ENCODE peak calls at places on chromosomes 13 and 19, in nine cellular contexts. R is left lung; G is CD8-positive, alpha-beta memory T cell; E is esophagus muscularis mucosa; I is IMR-90; N is brain microvascular endothelial cell; T is SK-N-MC; Z is tibial nerve; C is SJSA1. Y is an unnamed sample.

GRCh38 chr13:20219585-20219984 is 12.5 kb downstream of the GJB6 start:
- DNase-seq in R (no peak), G (no peak), E (no peak), I (no peak), N (no peak), T (no peak), Z (no peak), C (no peak), Y (no peak)

GRCh38 chr13:42320375-42320787 is 48.4 kb downstream of the AKAP11 start:
- DNase-seq in R (no peak), G (no peak), E (no peak), I (no peak), N (no peak), T (no peak), Z (no peak), C (no peak), Y (no peak)

GRCh38 chr13:70407486-70407885 is 299.2 kb upstream of the KLHL1 start:
- DNase-seq in R (no peak), G (no peak), E (no peak), I (no peak), N (no peak), T (no peak), Z (no peak), C (no peak), Y (no peak)

GRCh38 chr13:29595380-29596063 is at the start of gene SLC7A1:
- DNase-seq in R (peak), G (peak), E (peak), I (peak), N (peak), T (no peak), Z (peak), C (peak), Y (peak)

GRCh38 chr13:33509642-33510229 is 224.2 kb upstream of the STARD13 start:
- DNase-seq in R (peak), G (no peak), E (peak), I (no peak), N (no peak), T (no peak), Z (no peak), C (no peak), Y (no peak)

GRCh38 chr19:3733549-3734309 is 25.5 kb downstream of the TJP3 start:
- DNase-seq in R (no peak), G (no peak), E (no peak), I (no peak), N (no peak), T (no peak), Z (no peak), C (no peak), Y (no peak)

GRCh38 chr19:7456964-7457541 is 31.8 kb downstream of the PEX11G start:
- DNase-seq in R (no peak), G (no peak), E (no peak), I (no peak), N (no peak), T (no peak), Z (no peak), C (no peak), Y (no peak)

GRCh38 chr19:56639217-56639616 is 3.7 kb upstream of the SMIM17 start:
- DNase-seq in R (no peak), G (no peak), E (no peak), I (peak), N (no peak), T (no peak), Z (no peak), C (no peak), Y (no peak)

GRCh38 chr19:4069331-4069959 is 2.7 kb upstream of the ZBTB7A start:
- DNase-seq in R (no peak), G (peak), E (no peak), I (no peak), N (no peak), T (no peak), Z (no peak), C (no peak), Y (peak)

GRCh38 chr19:36032251-36033104 is at the start of gene CLIP3:
- DNase-seq in R (peak), G (no peak), E (no peak), I (peak), N (peak), T (no peak), Z (no peak), C (peak), Y (peak)

GRCh38 chr19:56333506-56333905 is 18.9 kb upstream of the ZSCAN5A start:
- DNase-seq in R (no peak), G (peak), E (no peak), I (peak), N (peak), T (no peak), Z (no peak), C (peak), Y (peak)

GRCh38 chr19:35592226-35592625 is 6.3 kb downstream of the PMIS2 start:
- DNase-seq in R (no peak), G (no peak), E (no peak), I (peak), N (no peak), T (no peak), Z (no peak), C (no peak), Y (no peak)

GRCh38 chr19:27672309-27673047 is 1540.5 kb downstream of the UQCRFS1 start:
- DNase-seq in R (no peak), G (no peak), E (peak), I (no peak), N (no peak), T (no peak), Z (no peak), C (no peak), Y (no peak)

GRCh38 chr19:2210987-2211740 is 25.0 kb downstream of the PLEKHJ1 start:
- DNase-seq in R (no peak), G (no peak), E (no peak), I (no peak), N (no peak), T (no peak), Z (no peak), C (no peak), Y (no peak)

GRCh38 chr19:1854542-1855039 is 6.3 kb upstream of the REXO1 start:
- DNase-seq in R (no peak), G (peak), E (no peak), I (no peak), N (peak), T (no peak), Z (no peak), C (no peak), Y (no peak)

GRCh38 chr13:40376296-40376849 is 290.1 kb downstream of the FOXO1 start:
- DNase-seq in R (no peak), G (no peak), E (no peak), I (no peak), N (no peak), T (no peak), Z (no peak), C (no peak), Y (no peak)

GRCh38 chr13:37959284-37959683 is 89.7 kb upstream of the TRPC4 start:
- DNase-seq in R (no peak), G (no peak), E (no peak), I (no peak), N (no peak), T (no peak), Z (no peak), C (no peak), Y (no peak)

GRCh38 chr13:33690321-33690720 is 127.6 kb upstream of the RFC3 start:
- DNase-seq in R (no peak), G (no peak), E (no peak), I (no peak), N (no peak), T (no peak), Z (no peak), C (no peak), Y (no peak)

GRCh38 chr13:29597701-29598100 is 2.2 kb upstream of the SLC7A1 start:
- DNase-seq in R (no peak), G (no peak), E (peak), I (no peak), N (no peak), T (no peak), Z (no peak), C (no peak), Y (no peak)

GRCh38 chr19:3115411-3115810 is 20.4 kb upstream of the GNA15 start:
- DNase-seq in R (no peak), G (no peak), E (no peak), I (no peak), N (no peak), T (no peak), Z (no peak), C (no peak), Y (no peak)

GRCh38 chr19:49635530-49636229 is 4.3 kb downstream of the RRAS start:
- DNase-seq in R (no peak), G (no peak), E (no peak), I (peak), N (no peak), T (no peak), Z (no peak), C (no peak), Y (no peak)

GRCh38 chr19:34459614-34460013 is 21.9 kb upstream of the WTIP start:
- DNase-seq in R (no peak), G (no peak), E (no peak), I (no peak), N (no peak), T (no peak), Z (no peak), C (no peak), Y (no peak)

GRCh38 chr13:79830426-79830825 is 349.5 kb downstream of the NDFIP2 start:
- DNase-seq in R (no peak), G (no peak), E (no peak), I (no peak), N (no peak), T (no peak), Z (no peak), C (no peak), Y (no peak)

GRCh38 chr19:35306473-35307246 is 14.7 kb downstream of the MAG start:
- DNase-seq in R (no peak), G (no peak), E (no peak), I (no peak), N (no peak), T (no peak), Z (no peak), C (no peak), Y (no peak)

GRCh38 chr13:97215325-97215724 is 6.8 kb upstream of the MBNL2 start:
- DNase-seq in R (no peak), G (no peak), E (no peak), I (no peak), N (no peak), T (peak), Z (no peak), C (no peak), Y (peak)

GRCh38 chr19:6066661-6067646 is 43.3 kb downstream of the RFX2 start:
- DNase-seq in R (peak), G (peak), E (peak), I (peak), N (peak), T (no peak), Z (peak), C (peak), Y (no peak)

GRCh38 chr19:7894612-7895309 is 6.5 kb downstream of the LRRC8E start:
- DNase-seq in R (peak), G (no peak), E (no peak), I (no peak), N (no peak), T (no peak), Z (no peak), C (no peak), Y (no peak)

GRCh38 chr19:36488816-36489138 is 584 bp downstream of the ZNF566 start:
- DNase-seq in R (no peak), G (peak), E (no peak), I (no peak), N (peak), T (no peak), Z (no peak), C (no peak), Y (no peak)

GRCh38 chr19:10078329-10078728 is 7.8 kb upstream of the SHFL start:
- DNase-seq in R (no peak), G (no peak), E (no peak), I (no peak), N (no peak), T (no peak), Z (no peak), C (no peak), Y (no peak)

GRCh38 chr13:27006519-27007161 is 165.0 kb downstream of the USP12 start:
- DNase-seq in R (peak), G (no peak), E (no peak), I (peak), N (peak), T (no peak), Z (no peak), C (no peak), Y (no peak)

GRCh38 chr19:2578391-2578826 is 102.5 kb downstream of the GADD45B start:
- DNase-seq in R (peak), G (no peak), E (no peak), I (peak), N (peak), T (no peak), Z (no peak), C (peak), Y (no peak)

GRCh38 chr13:96982672-96983071 is 11.6 kb downstream of the OXGR1 start:
- DNase-seq in R (no peak), G (no peak), E (no peak), I (no peak), N (peak), T (no peak), Z (no peak), C (no peak), Y (no peak)

GRCh38 chr19:51163257-51163656 is 21.2 kb downstream of the SIGLEC7 start:
- DNase-seq in R (no peak), G (no peak), E (no peak), I (no peak), N (no peak), T (no peak), Z (no peak), C (no peak), Y (no peak)

GRCh38 chr13:75123428-75123827 is 358.5 kb downstream of the TBC1D4 start:
- DNase-seq in R (no peak), G (no peak), E (no peak), I (no peak), N (no peak), T (no peak), Z (no peak), C (no peak), Y (no peak)

GRCh38 chr19:36113895-36114762 is 546 bp downstream of the POLR2I start:
- DNase-seq in R (peak), G (peak), E (no peak), I (peak), N (peak), T (no peak), Z (no peak), C (no peak), Y (peak)

GRCh38 chr19:55246462-55247451 is 12.1 kb downstream of the PPP6R1 start:
- DNase-seq in R (no peak), G (no peak), E (no peak), I (no peak), N (no peak), T (no peak), Z (no peak), C (no peak), Y (no peak)

GRCh38 chr19:4503224-4504170 is 14.8 kb downstream of the PLIN4 start:
- DNase-seq in R (no peak), G (no peak), E (no peak), I (no peak), N (no peak), T (no peak), Z (no peak), C (no peak), Y (no peak)

GRCh38 chr13:22648325-22648758 is 532.4 kb upstream of the SGCG start:
- DNase-seq in R (peak), G (no peak), E (no peak), I (no peak), N (no peak), T (no peak), Z (no peak), C (no peak), Y (no peak)

GRCh38 chr13:23510979-23511735 is 59.1 kb upstream of the TNFRSF19 start:
- DNase-seq in R (no peak), G (no peak), E (no peak), I (peak), N (peak), T (no peak), Z (no peak), C (no peak), Y (no peak)

GRCh38 chr13:83829800-83830199 is 52.5 kb downstream of the SLITRK1 start:
- DNase-seq in R (no peak), G (no peak), E (no peak), I (no peak), N (no peak), T (no peak), Z (no peak), C (no peak), Y (no peak)

GRCh38 chr19:15194938-15195337 is 5.9 kb downstream of the NOTCH3 start:
- DNase-seq in R (no peak), G (no peak), E (no peak), I (peak), N (peak), T (no peak), Z (no peak), C (no peak), Y (no peak)
- H3K27ac ChIP-seq in R (peak), G (no peak), E (peak), I (no peak), N (peak), T (no peak), Z (no peak), C (no peak), Y (no peak)

DNA sequence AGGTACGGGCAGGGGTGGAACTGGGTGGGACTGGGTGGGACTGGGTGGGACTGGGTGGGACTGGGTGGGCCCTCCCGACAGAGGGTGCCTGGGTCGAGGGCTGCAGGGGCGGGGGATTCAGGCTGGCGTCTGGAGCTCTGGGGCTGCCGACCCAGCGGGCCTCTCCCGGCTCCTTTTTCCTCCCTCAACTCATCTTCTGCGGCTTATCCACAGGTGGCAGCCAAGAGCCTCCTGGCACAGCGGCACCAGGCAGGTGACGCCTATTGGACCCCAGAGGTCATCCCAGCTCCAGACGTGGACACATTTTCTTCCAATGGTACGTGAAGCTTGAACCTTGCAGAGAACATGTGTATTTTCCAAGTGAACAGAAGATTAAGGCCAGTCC is 533 bp downstream of the ZNF544 start:
- DNase-seq in R (no peak), G (no peak), E (no peak), I (peak), N (peak), T (no peak), Z (no peak), C (no peak), Y (no peak)
- H3K27ac ChIP-seq in R (no peak), G (peak), E (peak), I (peak), N (no peak), T (no peak), Z (peak), C (no peak), Y (peak)

DNA sequence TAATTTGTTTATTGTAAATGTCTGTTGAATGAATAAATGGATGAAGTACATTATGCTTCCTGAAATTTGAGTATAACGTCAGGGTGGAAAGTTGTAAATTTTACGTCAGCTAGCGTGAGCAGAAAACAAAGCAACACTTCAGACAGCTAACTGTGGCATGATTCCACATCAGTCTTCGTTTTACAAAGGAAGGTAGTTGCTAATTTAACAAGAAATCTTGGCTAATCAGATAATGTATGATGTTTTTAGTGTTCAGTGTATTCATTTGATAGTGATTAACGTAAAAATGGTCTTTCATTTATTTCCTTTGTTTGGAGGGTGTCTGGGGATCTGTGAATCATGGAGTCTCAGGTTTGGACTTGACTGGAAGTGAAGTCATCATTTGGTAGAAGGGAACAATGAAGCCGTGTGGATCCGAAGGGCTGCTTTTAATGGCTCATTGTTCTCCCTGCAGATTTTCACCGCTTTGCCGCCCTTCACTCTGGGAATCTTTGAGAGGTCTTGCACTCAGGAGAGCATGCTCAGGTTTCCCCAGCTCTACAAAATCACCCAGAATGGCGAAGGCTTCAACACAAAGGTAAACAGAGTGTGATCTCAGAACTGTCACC is 215.0 kb downstream of the SHISA2 start:
- DNase-seq in R (no peak), G (no peak), E (no peak), I (no peak), N (no peak), T (no peak), Z (no peak), C (peak), Y (no peak)
- H3K27ac ChIP-seq in R (no peak), G (no peak), E (no peak), I (no peak), N (no peak), T (no peak), Z (no peak), C (peak), Y (no peak)

GRCh38 chr19:17450264-17451075 is 2.0 kb upstream of the TMEM221 start:
- DNase-seq in R (no peak), G (no peak), E (no peak), I (no peak), N (no peak), T (no peak), Z (no peak), C (no peak), Y (no peak)
- H3K27ac ChIP-seq in R (no peak), G (no peak), E (no peak), I (no peak), N (no peak), T (no peak), Z (no peak), C (no peak), Y (no peak)

GRCh38 chr13:110280996-110281688 is 25.8 kb downstream of the COL4A1 start:
- DNase-seq in R (no peak), G (no peak), E (no peak), I (no peak), N (no peak), T (no peak), Z (peak), C (no peak), Y (no peak)
- H3K27ac ChIP-seq in R (no peak), G (no peak), E (peak), I (no peak), N (peak), T (no peak), Z (peak), C (no peak), Y (no peak)

GRCh38 chr13:25882732-25883357 is 169.0 kb downstream of the SHISA2 start:
- DNase-seq in R (no peak), G (no peak), E (no peak), I (no peak), N (no peak), T (no peak), Z (no peak), C (no peak), Y (no peak)

GRCh38 chr13:25881136-25881926 is 170.5 kb downstream of the SHISA2 start:
- DNase-seq in R (no peak), G (no peak), E (no peak), I (no peak), N (no peak), T (no peak), Z (no peak), C (peak), Y (no peak)

GRCh38 chr13:25876256-25876655 is 175.6 kb downstream of the SHISA2 start:
- DNase-seq in R (no peak), G (no peak), E (no peak), I (no peak), N (no peak), T (no peak), Z (no peak), C (no peak), Y (no peak)

GRCh38 chr13:25881946-25882574 is 169.8 kb downstream of the SHISA2 start:
- DNase-seq in R (no peak), G (no peak), E (no peak), I (no peak), N (peak), T (peak), Z (no peak), C (peak), Y (no peak)

DNA sequence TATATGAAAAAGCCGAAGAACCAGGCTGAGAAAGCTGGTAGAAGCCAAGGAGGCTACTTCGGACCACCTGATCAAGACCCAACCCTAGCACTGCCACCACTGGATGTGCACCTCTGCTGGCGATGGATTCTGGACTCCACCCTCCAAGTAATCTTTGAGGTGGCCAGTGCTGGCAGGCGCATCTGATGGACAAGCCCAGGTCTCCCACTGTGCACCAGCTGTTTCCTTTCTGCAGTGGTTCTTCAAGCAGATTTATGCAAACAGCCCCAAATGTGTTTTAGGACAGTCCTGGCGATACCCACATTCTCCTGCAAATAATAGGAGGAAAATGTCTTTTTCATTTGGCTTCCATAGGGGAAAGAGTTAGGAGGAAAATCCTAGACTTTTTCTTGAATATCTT is 172.3 kb downstream of the SHISA2 start:
- DNase-seq in R (no peak), G (no peak), E (no peak), I (no peak), N (no peak), T (no peak), Z (no peak), C (no peak), Y (no peak)
- H3K27ac ChIP-seq in R (no peak), G (no peak), E (no peak), I (no peak), N (no peak), T (no peak), Z (no peak), C (no peak), Y (no peak)

Y was measured in CD4-positive, CD25-positive, alpha-beta regulatory T cell.